ENCODE peak calls at places on chromosomes 2 and 18, in five cellular contexts. T, V, B, U and W are unnamed samples.

GRCh38 chr2:99187011-99187410 is 6.0 kb downstream of the MRPL30 start:
- DNase-seq in T (no peak), V (no peak), B (no peak), U (no peak), W (no peak)

GRCh38 chr2:151716721-151717120 is 17.6 kb downstream of the NEB start:
- DNase-seq in T (no peak), V (no peak), B (no peak), U (no peak), W (peak; percentile 10)

GRCh38 chr2:3637692-3638455 is 20.1 kb upstream of the ALLC start:
- DNase-seq in T (no peak), V (no peak), B (no peak), U (peak; percentile 53), W (no peak)

GRCh38 chr2:11683966-11684365 is 14.0 kb upstream of the NTSR2 start:
- DNase-seq in T (no peak), V (no peak), B (no peak), U (peak; percentile 32), W (no peak)

GRCh38 chr18:76168206-76168605 is 326.8 kb downstream of the ZNF516 start:
- DNase-seq in T (no peak), V (no peak), B (no peak), U (no peak), W (no peak)

GRCh38 chr2:174667461-174667860 is 69.9 kb upstream of the WIPF1 start:
- DNase-seq in T (no peak), V (no peak), B (no peak), U (no peak), W (no peak)

GRCh38 chr18:46732201-46732600 is 24.7 kb downstream of the ST8SIA5 start:
- DNase-seq in T (no peak), V (no peak), B (no peak), U (no peak), W (no peak)

GRCh38 chr2:44970846-44971450 is 29.4 kb downstream of the SIX3 start:
- DNase-seq in T (no peak), V (no peak), B (no peak), U (no peak), W (no peak)

GRCh38 chr2:155368934-155369333 is 670.4 kb downstream of the KCNJ3 start:
- DNase-seq in T (no peak), V (no peak), B (peak; percentile 18), U (no peak), W (no peak)

GRCh38 chr2:133518646-133519344 is 49.5 kb downstream of the NCKAP5 start:
- DNase-seq in T (no peak), V (no peak), B (no peak), U (no peak), W (no peak)

GRCh38 chr2:11524470-11524869 is 9.4 kb upstream of the GREB1 start:
- DNase-seq in T (no peak), V (no peak), B (no peak), U (no peak), W (no peak)

GRCh38 chr18:65439184-65439583 is 311.6 kb upstream of the CDH7 start:
- DNase-seq in T (no peak), V (no peak), B (no peak), U (no peak), W (no peak)

GRCh38 chr2:214577769-214578168 is 166.9 kb downstream of the VWC2L start:
- DNase-seq in T (no peak), V (no peak), B (no peak), U (no peak), W (no peak)